ENCODE peak calls at places on chromosome 12, in nine cellular contexts. K, H, N, E, C, U, J, A and T are unnamed samples.

GRCh38 chr12:129877383-129877782 is 26.4 kb downstream of the TMEM132D start:
- DNase-seq in H (no peak), C (no peak), J (no peak), K (no peak), U (no peak), N (no peak), E (no peak), A (no peak), T (no peak)

GRCh38 chr12:49200882-49201594 is 12.2 kb upstream of the TUBA1A start:
- DNase-seq in N (peak), H (no peak), K (peak), A (peak), E (peak), J (peak), U (peak), C (peak), T (peak)

GRCh38 chr12:14450479-14450878 is 85.0 kb downstream of the ATF7IP start:
- DNase-seq in H (no peak), C (no peak), E (no peak), U (no peak), N (no peak), K (no peak), A (no peak), J (no peak), T (no peak)

GRCh38 chr12:95648990-95649791 is 97.9 kb upstream of the USP44 start:
- DNase-seq in E (peak), J (no peak), U (no peak), A (peak), C (peak), N (peak), K (no peak), H (no peak), T (no peak)

GRCh38 chr12:45168976-45169375 is 46.9 kb upstream of the ANO6 start:
- DNase-seq in H (no peak), U (no peak), J (no peak), A (no peak), E (no peak), N (no peak), K (no peak), C (no peak), T (no peak)

GRCh38 chr12:76519538-76519937 is 40.0 kb downstream of the OSBPL8 start:
- DNase-seq in J (no peak), U (no peak), A (no peak), E (peak), N (no peak), H (no peak), K (no peak), C (peak), T (no peak)

GRCh38 chr12:57342207-57342691 is 88.6 kb downstream of the R3HDM2 start:
- DNase-seq in U (peak), J (peak), K (peak), H (peak), N (peak), C (peak), E (no peak), A (peak), T (peak)

GRCh38 chr12:71183018-71183417 is 25.2 kb upstream of the TSPAN8 start:
- DNase-seq in A (peak), H (no peak), J (no peak), N (peak), U (peak), E (peak), C (peak), K (no peak), T (no peak)

GRCh38 chr12:106226884-106227640 is 20.8 kb downstream of the CKAP4 start:
- DNase-seq in U (peak), J (peak), K (peak), H (peak), N (peak), C (peak), A (peak), E (peak), T (peak)

GRCh38 chr12:103387385-103387784 is 108.4 kb downstream of the C12orf42 start:
- DNase-seq in C (no peak), U (no peak), E (no peak), K (no peak), H (no peak), A (no peak), N (no peak), J (no peak), T (no peak)

GRCh38 chr12:119225454-119225853 is 46.7 kb downstream of the HSPB8 start:
- DNase-seq in C (no peak), A (no peak), K (no peak), H (peak), N (no peak), E (no peak), U (no peak), J (no peak), T (peak)

GRCh38 chr12:22282283-22282682 is 52.2 kb downstream of the ST8SIA1 start:
- DNase-seq in H (no peak), A (peak), E (peak), C (peak), J (no peak), N (peak), K (no peak), U (peak), T (no peak)

GRCh38 chr12:55039761-55040160 is 20.0 kb downstream of the NEUROD4 start:
- DNase-seq in E (no peak), U (no peak), N (no peak), A (no peak), J (no peak), K (no peak), H (peak), C (no peak), T (no peak)

GRCh38 chr12:105957058-105957457 is 181.7 kb downstream of the NUAK1 start:
- DNase-seq in N (no peak), H (no peak), K (no peak), U (no peak), C (no peak), E (no peak), A (no peak), J (no peak), T (no peak)

GRCh38 chr12:56375598-56376434 is 13.2 kb upstream of the APOF start:
- DNase-seq in U (no peak), J (peak), N (no peak), E (no peak), C (no peak), H (no peak), K (no peak), A (no peak), T (no peak)

GRCh38 chr12:127060310-127060847 is 1206.6 kb upstream of the TMEM132C start:
- DNase-seq in C (no peak), J (peak), N (peak), K (peak), H (no peak), U (no peak), A (no peak), E (peak), T (no peak)

GRCh38 chr12:47560408-47560807 is 145.4 kb downstream of the RPAP3 start:
- DNase-seq in C (no peak), H (no peak), U (no peak), J (no peak), A (no peak), K (no peak), E (no peak), N (no peak), T (no peak)

GRCh38 chr12:12290206-12290605 is 23.4 kb upstream of the LRP6 start:
- DNase-seq in C (no peak), U (no peak), J (no peak), N (no peak), E (no peak), K (no peak), H (no peak), A (no peak), T (no peak)

GRCh38 chr12:107475900-107476299 is 209.7 kb upstream of the PWP1 start:
- DNase-seq in C (no peak), E (no peak), N (no peak), H (no peak), A (no peak), K (no peak), U (no peak), J (no peak), T (no peak)

GRCh38 chr12:111598637-111599458 is at the start of gene ATXN2:
- DNase-seq in H (peak), A (peak), K (no peak), N (peak), U (peak), J (peak), E (peak), C (no peak), T (peak)

GRCh38 chr12:71107976-71108749 is 49.6 kb downstream of the TSPAN8 start:
- DNase-seq in H (no peak), E (no peak), J (no peak), A (no peak), N (no peak), U (no peak), C (no peak), K (no peak), T (no peak)

GRCh38 chr12:47981496-47982260 is 18.3 kb downstream of the TMEM106C start:
- DNase-seq in H (no peak), K (no peak), U (no peak), J (peak), A (no peak), C (no peak), E (no peak), N (no peak), T (no peak)

GRCh38 chr12:104649217-104649834 is 192.6 kb downstream of the CHST11 start:
- DNase-seq in E (no peak), N (no peak), U (no peak), A (no peak), J (no peak), C (no peak), H (no peak), K (no peak), T (no peak)

GRCh38 chr12:50642035-50642451 is 121.9 kb upstream of the ATF1 start:
- DNase-seq in H (no peak), A (peak), K (no peak), C (peak), E (peak), N (no peak), J (peak), U (no peak), T (no peak)

GRCh38 chr12:27198036-27198435 is 46.0 kb upstream of the STK38L start:
- DNase-seq in J (no peak), N (no peak), H (no peak), C (peak), A (peak), E (no peak), K (no peak), U (peak), T (peak)

GRCh38 chr12:109277899-109278762 is 31.0 kb downstream of the FOXN4 start:
- DNase-seq in U (peak), N (peak), H (peak), A (peak), K (no peak), C (no peak), J (no peak), E (no peak), T (no peak)

GRCh38 chr12:63965936-63966602 is 121.6 kb downstream of the SRGAP1 start:
- DNase-seq in E (no peak), H (no peak), J (no peak), U (no peak), A (peak), N (no peak), C (peak), K (no peak), T (no peak)

GRCh38 chr12:11765817-11766794 is 116.6 kb downstream of the ETV6 start:
- DNase-seq in U (peak), H (no peak), E (no peak), C (peak), K (no peak), N (peak), J (no peak), A (peak), T (no peak)

GRCh38 chr12:121905746-121906145 is 12.6 kb upstream of the CFAP251 start:
- DNase-seq in E (no peak), K (no peak), U (no peak), H (no peak), C (no peak), N (no peak), A (no peak), J (no peak), T (no peak)

GRCh38 chr12:100733817-100734593 is 60.6 kb upstream of the ANO4 start:
- DNase-seq in C (peak), E (peak), A (peak), N (peak), H (peak), U (peak), K (no peak), J (peak), T (peak)

GRCh38 chr12:112936927-112937326 is 1.3 kb upstream of the OAS3 start:
- DNase-seq in C (no peak), U (peak), N (no peak), E (peak), K (no peak), J (no peak), H (no peak), A (no peak), T (no peak)
- H3K27ac ChIP-seq in C (no peak), U (no peak), N (no peak), E (no peak), K (no peak), J (no peak), H (no peak), A (no peak), T (no peak)

GRCh38 chr12:79841248-79841877 is 93.5 kb downstream of the PPP1R12A start:
- DNase-seq in J (no peak), H (no peak), N (no peak), E (peak), U (no peak), K (no peak), A (no peak), C (no peak), T (no peak)
- H2AFZ ChIP-seq in J (no peak), H (no peak), N (no peak), E (no peak), U (no peak), K (no peak), A (no peak), C (no peak), T (no peak)

GRCh38 chr12:10638728-10639127 is 25.3 kb upstream of the MAGOHB start:
- DNase-seq in A (no peak), J (no peak), H (no peak), U (no peak), N (no peak), K (no peak), E (no peak), C (no peak), T (no peak)
- H3K27ac ChIP-seq in A (no peak), J (no peak), H (no peak), U (no peak), N (no peak), K (no peak), E (no peak), C (no peak), T (no peak)

GRCh38 chr12:92503029-92503931 is 199.5 kb upstream of the PLEKHG7 start:
- DNase-seq in H (no peak), A (no peak), E (no peak), K (no peak), N (no peak), U (peak), C (no peak), J (no peak), T (no peak)
- H2AFZ ChIP-seq in H (peak), A (no peak), E (no peak), K (no peak), N (no peak), U (no peak), C (peak), J (peak), T (peak)

GRCh38 chr12:2154521-2154920 is 101.7 kb downstream of the CACNA1C start:
- DNase-seq in A (no peak), U (no peak), J (no peak), N (no peak), K (no peak), E (no peak), H (no peak), C (no peak), T (no peak)
- H3K27ac ChIP-seq in A (peak), U (no peak), J (no peak), N (no peak), K (no peak), E (no peak), H (no peak), C (peak), T (no peak)